ENCODE peak calls at places on chromosomes 6 and 20, in seven cellular contexts. U is dorsolateral prefrontal cortex; T is AG10803; J is retinal pigment epithelial cell; M is stimulated activated CD8-positive, alpha-beta memory T cell treated with anti-CD3 and anti-CD28 coated beads, Interleukin-15, amount 100 ng/mL, for 24 hours; Z is omental fat pad; E is OCI-LY7. N is an unnamed sample.

GRCh38 chr20:41361757-41362747 is 4.6 kb downstream of the EMILIN3 start:
- DNase-seq in U (no peak), T (no peak), J (no peak), M (no peak), Z (no peak), E (no peak), N (no peak)

GRCh38 chr6:45116714-45117410 is 211.3 kb upstream of the RUNX2 start:
- DNase-seq in U (no peak), T (peak), J (no peak), M (no peak), Z (no peak), E (no peak), N (no peak)

GRCh38 chr20:43938932-43939761 is 24.5 kb downstream of the TOX2 start:
- DNase-seq in U (no peak), T (peak), J (peak), M (no peak), Z (no peak), E (no peak), N (peak)

GRCh38 chr20:34268851-34269668 is 27.8 kb downstream of the ASIP start:
- DNase-seq in U (peak), T (no peak), J (no peak), M (no peak), Z (no peak), E (no peak), N (no peak)

GRCh38 chr6:166476634-166477215 is 94.0 kb upstream of the MPC1 start:
- DNase-seq in U (peak), T (no peak), J (no peak), M (no peak), Z (no peak), E (no peak), N (no peak)

GRCh38 chr6:125421853-125422252 is 120.1 kb upstream of the HDDC2 start:
- DNase-seq in U (no peak), T (no peak), J (peak), M (no peak), Z (no peak), E (no peak), N (no peak)

GRCh38 chr20:41095110-41095969 is 42.0 kb upstream of the PLCG1 start:
- DNase-seq in U (peak), T (peak), J (no peak), M (peak), Z (no peak), E (peak), N (no peak)

GRCh38 chr20:3847419-3847940 is 846 bp downstream of the MAVS start:
- DNase-seq in U (no peak), T (no peak), J (no peak), M (no peak), Z (no peak), E (peak), N (no peak)

GRCh38 chr6:158565122-158565429 is 5.2 kb downstream of the TMEM181 start:
- DNase-seq in U (peak), T (no peak), J (no peak), M (no peak), Z (no peak), E (no peak), N (no peak)